ENCODE peak calls at places on chromosomes 12 and 14, in six cellular contexts. A is vagina, D is suprapubic skin, G is uterus, Y is tibial nerve, P is HepG2. Q is an unnamed sample.

GRCh38 chr14:65866422-65866821 is 453.9 kb downstream of the FUT8 start:
- DNase-seq in P (no peak), A (no peak), Y (no peak), D (no peak), G (no peak), Q (no peak)

GRCh38 chr14:56715938-56716337 is 94.3 kb downstream of the OTX2 start:
- DNase-seq in A (no peak), D (no peak), G (no peak), P (no peak), Y (no peak), Q (no peak)

GRCh38 chr12:1911598-1912575 is 6.6 kb downstream of the CACNA2D4 start:
- DNase-seq in P (no peak), D (no peak), G (no peak), Y (no peak), A (no peak), Q (no peak)

GRCh38 chr12:92468358-92469020 is 234.3 kb upstream of the PLEKHG7 start:
- DNase-seq in G (no peak), A (no peak), D (no peak), P (no peak), Y (no peak), Q (no peak)

GRCh38 chr12:125143491-125143890 is 78.3 kb downstream of the AACS start:
- DNase-seq in G (no peak), D (no peak), A (no peak), P (no peak), Y (no peak), Q (no peak)

GRCh38 chr12:71876400-71876799 is 36.8 kb downstream of the TBC1D15 start:
- DNase-seq in A (no peak), P (no peak), G (no peak), Y (no peak), D (no peak), Q (peak)

GRCh38 chr12:57615637-57616036 is 4.4 kb downstream of the ARHGEF25 start:
- DNase-seq in D (no peak), G (no peak), P (no peak), A (no peak), Y (no peak), Q (no peak)

GRCh38 chr14:54116972-54117371 is 160.3 kb upstream of the BMP4 start:
- DNase-seq in P (peak), A (no peak), Y (no peak), D (no peak), G (no peak), Q (no peak)

GRCh38 chr14:98304574-98304973 is 967.4 kb downstream of the BCL11B start:
- DNase-seq in G (no peak), A (no peak), D (no peak), Y (no peak), P (no peak), Q (no peak)

GRCh38 chr14:24072881-24073877 is 1.8 kb downstream of the CPNE6 start:
- DNase-seq in G (no peak), P (no peak), A (no peak), Y (no peak), D (no peak), Q (no peak)

GRCh38 chr12:58293308-58293983 is 352.1 kb downstream of the ATP23 start:
- DNase-seq in Y (no peak), G (no peak), D (no peak), A (no peak), P (no peak), Q (no peak)

GRCh38 chr14:102363182-102363952 is 626 bp downstream of the TECPR2 start:
- DNase-seq in G (no peak), A (no peak), Y (peak), D (no peak), P (no peak), Q (no peak)

GRCh38 chr12:42643881-42644579 is 54.5 kb upstream of the PRICKLE1 start:
- DNase-seq in A (no peak), Y (no peak), G (no peak), P (no peak), D (no peak), Q (no peak)

GRCh38 chr14:59566281-59566680 is 10.3 kb downstream of the CCDC175 start:
- DNase-seq in A (no peak), P (no peak), D (no peak), G (no peak), Y (no peak), Q (no peak)

GRCh38 chr12:106357549-106358409 is at the start of gene POLR3B:
- DNase-seq in G (peak), Y (peak), A (peak), P (peak), D (peak), Q (peak)
- TF ChIP-seq POLR2A in G (peak), Y (peak), A (peak), P (peak), D (peak), Q (peak)

GRCh38 chr12:56224102-56224701 is at the start of gene NABP2:
- DNase-seq in G (peak), D (peak), P (peak), Y (peak), A (peak), Q (peak)
- TF ChIP-seq POLR2A in G (peak), D (no peak), P (no peak), Y (peak), A (no peak), Q (peak)

GRCh38 chr14:92747701-92748258 is 647 bp downstream of the LGMN start:
- DNase-seq in G (no peak), D (no peak), A (no peak), Y (no peak), P (peak), Q (peak)

GRCh38 chr14:92744198-92744597 is 4.2 kb downstream of the LGMN start:
- DNase-seq in P (no peak), A (no peak), G (no peak), D (no peak), Y (no peak), Q (no peak)

GRCh38 chr14:92753250-92753649 is 4.8 kb upstream of the LGMN start:
- DNase-seq in A (no peak), P (no peak), G (no peak), Y (no peak), D (no peak), Q (no peak)

GRCh38 chr14:92751819-92752218 is 3.4 kb upstream of the LGMN start:
- DNase-seq in D (no peak), A (no peak), Y (no peak), P (peak), G (no peak), Q (no peak)

GRCh38 chr14:92748259-92749016 is at the start of gene LGMN:
- DNase-seq in G (peak), A (peak), Y (peak), P (peak), D (peak), Q (peak)
- TF ChIP-seq POLR2A in G (peak), A (peak), Y (peak), P (peak), D (peak), Q (peak)

GRCh38 chr14:35956376-35957000 is 130.3 kb downstream of the BRMS1L start:
- DNase-seq in P (no peak), G (no peak), D (no peak), A (no peak), Y (no peak), Q (no peak)

GRCh38 chr14:35949933-35950332 is 123.8 kb downstream of the BRMS1L start:
- DNase-seq in Y (no peak), P (peak), D (no peak), G (no peak), A (no peak), Q (no peak)

GRCh38 chr14:35952584-35952983 is 126.4 kb downstream of the BRMS1L start:
- DNase-seq in G (no peak), D (no peak), P (no peak), A (no peak), Y (no peak), Q (no peak)
- TF ChIP-seq POLR2A in G (no peak), D (no peak), P (no peak), A (no peak), Y (no peak), Q (no peak)

GRCh38 chr14:38992067-38992835 is 110.8 kb downstream of the SEC23A start:
- DNase-seq in P (no peak), A (no peak), G (peak), D (no peak), Y (no peak), Q (no peak)
- TF ChIP-seq POLR2A in P (no peak), A (no peak), G (no peak), D (no peak), Y (no peak), Q (no peak)

GRCh38 chr12:113396200-113396599 is 7.5 kb downstream of the SDS start:
- DNase-seq in G (no peak), D (no peak), A (no peak), Y (no peak), P (no peak), Q (no peak)

GRCh38 chr12:113399490-113399889 is 4.2 kb downstream of the SDS start:
- DNase-seq in P (no peak), D (no peak), A (no peak), G (no peak), Y (no peak), Q (no peak)

GRCh38 chr12:113396828-113397496 is 6.7 kb downstream of the SDS start:
- DNase-seq in A (no peak), D (no peak), P (no peak), Y (no peak), G (no peak), Q (no peak)

GRCh38 chr12:113398346-113399290 is 5.1 kb downstream of the SDS start:
- DNase-seq in P (no peak), G (no peak), A (no peak), Y (no peak), D (no peak), Q (no peak)

GRCh38 chr12:113397497-113398197 is 6.0 kb downstream of the SDS start:
- DNase-seq in G (no peak), Y (no peak), D (no peak), P (no peak), A (no peak), Q (no peak)
- TF ChIP-seq POLR2A in G (no peak), Y (no peak), D (no peak), P (no peak), A (no peak), Q (no peak)

GRCh38 chr14:68283378-68284123 is 464.0 kb downstream of the RAD51B start:
- DNase-seq in P (no peak), A (no peak), G (no peak), Y (no peak), D (peak), Q (no peak)
- TF ChIP-seq POLR2A in P (no peak), A (no peak), G (no peak), Y (no peak), D (no peak), Q (no peak)

DNA sequence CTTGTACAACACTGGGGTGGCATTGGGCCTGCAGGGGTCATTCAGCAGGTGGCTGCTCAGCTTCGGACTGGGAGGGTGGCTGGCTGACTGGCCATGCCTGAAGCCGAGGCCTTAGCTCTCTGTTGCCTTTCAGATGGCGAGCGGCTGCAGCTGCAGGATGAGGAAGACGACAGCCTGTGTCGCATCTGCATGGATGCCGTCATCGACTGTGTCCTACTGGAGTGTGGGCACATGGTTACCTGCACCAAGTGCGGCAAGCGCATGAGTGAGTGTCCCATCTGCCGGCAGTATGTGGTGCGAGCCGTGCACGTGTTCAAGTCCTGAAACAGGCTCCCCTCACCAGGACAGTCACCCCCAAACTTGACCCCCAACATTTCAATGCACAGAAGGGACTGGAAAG is 23.3 kb downstream of the RNF34 start:
- DNase-seq in P (no peak), G (no peak), Y (no peak), D (no peak), A (no peak), Q (no peak)
- TF ChIP-seq POLR2A in P (no peak), G (no peak), Y (no peak), D (no peak), A (no peak), Q (no peak)

GRCh38 chr12:53744130-53744441 is 7.7 kb downstream of the CISTR start:
- DNase-seq in A (no peak), D (no peak), Y (no peak), P (no peak), G (no peak), Q (no peak)

GRCh38 chr12:53744730-53745129 is 7.0 kb downstream of the CISTR start:
- DNase-seq in P (no peak), D (no peak), Y (no peak), A (no peak), G (no peak), Q (no peak)

GRCh38 chr12:53748072-53748840 is 3.5 kb downstream of the CISTR start:
- DNase-seq in D (no peak), Y (no peak), G (no peak), A (no peak), P (no peak), Q (no peak)

GRCh38 chr12:53743277-53744129 is 8.3 kb downstream of the CISTR start:
- DNase-seq in D (no peak), Y (no peak), P (peak), A (no peak), G (peak), Q (peak)

DNA sequence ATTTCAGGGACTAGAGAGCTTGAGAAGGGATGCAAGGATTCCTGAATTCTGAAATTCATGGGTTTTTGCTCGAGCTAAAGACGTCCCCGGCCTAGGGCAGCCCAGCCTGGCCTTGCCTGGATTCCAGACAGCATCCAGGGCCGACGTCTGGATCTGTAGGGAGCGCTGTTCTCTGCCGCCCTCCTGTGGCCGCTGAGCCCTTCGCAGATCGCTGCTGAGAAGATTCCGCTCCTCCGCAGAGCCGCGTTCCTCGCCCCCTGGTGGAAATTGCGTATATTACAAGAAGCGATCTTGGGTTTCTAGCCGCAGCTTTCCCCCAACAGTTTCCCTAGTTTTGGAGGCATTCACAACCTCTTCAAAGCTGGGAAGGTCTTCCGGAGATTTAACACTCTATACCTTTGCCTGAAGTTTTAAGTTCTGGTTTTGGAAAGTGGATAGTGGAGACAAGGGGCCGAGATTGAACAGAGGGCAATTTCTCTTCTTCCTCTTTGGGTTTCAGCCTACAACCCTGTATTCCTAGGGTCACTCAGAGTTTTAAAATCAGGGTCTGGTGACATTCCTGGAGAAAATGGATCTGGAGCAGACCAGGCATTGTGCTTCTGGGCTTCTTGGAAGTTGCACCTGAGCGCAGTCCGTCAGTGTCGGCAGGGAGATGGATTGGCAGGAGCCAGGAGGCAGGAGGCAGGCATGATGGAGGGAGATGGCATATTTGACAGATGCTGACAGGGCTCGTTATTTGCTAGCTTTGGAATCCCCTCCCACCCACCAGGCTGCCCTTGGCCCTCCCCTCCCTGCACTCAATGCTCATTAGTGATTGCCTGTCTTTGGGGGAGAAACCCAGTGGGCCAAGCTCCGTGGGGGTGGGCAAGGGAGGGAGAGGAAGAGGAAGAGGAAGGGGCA is 4.9 kb downstream of the CISTR start:
- DNase-seq in P (peak), Y (peak), G (peak), D (peak), A (no peak), Q (peak)
- TF ChIP-seq POLR2A in P (no peak), Y (no peak), G (no peak), D (no peak), A (no peak), Q (no peak)

GRCh38 chr14:105419305-105420091 is at the start of gene MTA1:
- DNase-seq in P (peak), A (peak), G (no peak), D (peak), Y (no peak), Q (peak)
- TF ChIP-seq POLR2A in P (peak), A (no peak), G (peak), D (no peak), Y (no peak), Q (no peak)